ENCODE peak calls at places on chromosomes 12 and 14, in five cellular contexts. U is amniotic stem cell, Y is GM23248, A is B cell, D is brain microvascular endothelial cell. J is an unnamed sample.

GRCh38 chr12:42716521-42716920 is 127.0 kb upstream of the PRICKLE1 start:
- DNase-seq in U (no peak), Y (peak), A (no peak), D (peak), J (no peak)

GRCh38 chr12:44357476-44357875 is 518.6 kb downstream of the NELL2 start:
- DNase-seq in U (no peak), Y (no peak), A (no peak), D (no peak), J (no peak)

GRCh38 chr14:86961106-86961716 is 1031.8 kb downstream of the GALC start:
- DNase-seq in U (no peak), Y (peak), A (no peak), D (no peak), J (no peak)

GRCh38 chr14:95835331-95835730 is 41.3 kb upstream of the TUNAR start:
- DNase-seq in U (no peak), Y (no peak), A (no peak), D (no peak), J (no peak)

GRCh38 chr12:53757095-53757770 is 5.5 kb upstream of the CISTR start:
- DNase-seq in U (no peak), Y (peak), A (peak), D (peak), J (no peak)

GRCh38 chr14:105927661-105928060 is 401.3 kb downstream of the TMEM121 start:
- DNase-seq in U (no peak), Y (no peak), A (no peak), D (no peak), J (no peak)

GRCh38 chr14:95068091-95068490 is 89.2 kb downstream of the DICER1 start:
- DNase-seq in U (no peak), Y (no peak), A (no peak), D (no peak), J (no peak)

GRCh38 chr12:29159690-29160089 is 10.6 kb downstream of the FAR2 start:
- DNase-seq in U (no peak), Y (no peak), A (no peak), D (no peak), J (no peak)

GRCh38 chr14:105568859-105569766 is 42.7 kb downstream of the TMEM121 start:
- DNase-seq in U (no peak), Y (no peak), A (no peak), D (no peak), J (no peak)

GRCh38 chr14:100374270-100374669 is 51.1 kb downstream of the SLC25A47 start:
- DNase-seq in U (no peak), Y (no peak), A (no peak), D (no peak), J (no peak)

GRCh38 chr12:124827588-124828184 is 36.0 kb downstream of the SCARB1 start:
- DNase-seq in U (no peak), Y (no peak), A (no peak), D (no peak), J (no peak)

GRCh38 chr14:75492832-75493579 is 29.3 kb upstream of the BATF start:
- DNase-seq in U (no peak), Y (peak), A (no peak), D (no peak), J (no peak)

GRCh38 chr12:25051583-25052190 is 102.8 kb upstream of the BCAT1 start:
- DNase-seq in U (no peak), Y (no peak), A (peak), D (no peak), J (no peak)

GRCh38 chr12:106918746-106919145 is 37.0 kb upstream of the TMEM263 start:
- DNase-seq in U (no peak), Y (no peak), A (no peak), D (peak), J (peak)

GRCh38 chr12:10849425-10849878 is at the start of gene PRR4:
- DNase-seq in U (no peak), Y (no peak), A (no peak), D (no peak), J (no peak)

GRCh38 chr14:26966942-26967341 is 369.1 kb upstream of the NOVA1 start:
- DNase-seq in U (no peak), Y (no peak), A (no peak), D (no peak), J (no peak)

GRCh38 chr12:54734196-54734950 is 86.2 kb upstream of the DCD start:
- DNase-seq in U (no peak), Y (no peak), A (no peak), D (no peak), J (no peak)

GRCh38 chr12:53505555-53506449 is 1.5 kb downstream of the NPFF start:
- DNase-seq in U (no peak), Y (peak), A (no peak), D (no peak), J (no peak)

J was measured in SK-N-MC.